ENCODE peak calls at places on chromosomes 12 and 14, in eight cellular contexts. One of them, this sample, is unnamed.

GRCh38 chr12:116691205-116691604 is 46.7 kb downstream of the SPRING1 start:
- DNase-seq in Panc1: no peak
- DNase-seq in CD8-positive, alpha-beta memory T cell: no peak
- DNase-seq in endothelial cell of umbilical vein: no peak
- DNase-seq in naive thymus-derived CD4-positive, alpha-beta T cell: no peak
- DNase-seq in stomach: no peak
- DNase-seq in adrenal gland: no peak
- DNase-seq in K562: no peak
- DNase-seq in this sample: no peak

GRCh38 chr14:68951051-68951797 is 27.9 kb downstream of the ACTN1 start:
- DNase-seq in naive thymus-derived CD4-positive, alpha-beta T cell: no peak
- DNase-seq in adrenal gland: peak
- DNase-seq in CD8-positive, alpha-beta memory T cell: no peak
- DNase-seq in Panc1: peak
- DNase-seq in stomach: peak
- DNase-seq in endothelial cell of umbilical vein: peak
- DNase-seq in K562: peak
- DNase-seq in this sample: no peak

GRCh38 chr14:68794130-68794855 is 1.4 kb upstream of the ZFP36L1 start:
- DNase-seq in naive thymus-derived CD4-positive, alpha-beta T cell: peak
- DNase-seq in Panc1: no peak
- DNase-seq in K562: peak
- DNase-seq in stomach: peak
- DNase-seq in adrenal gland: peak
- DNase-seq in CD8-positive, alpha-beta memory T cell: peak
- DNase-seq in endothelial cell of umbilical vein: peak
- DNase-seq in this sample: no peak

GRCh38 chr12:132437252-132438138 is 52.5 kb upstream of the FBRSL1 start:
- DNase-seq in naive thymus-derived CD4-positive, alpha-beta T cell: no peak
- DNase-seq in endothelial cell of umbilical vein: no peak
- DNase-seq in stomach: no peak
- DNase-seq in K562: no peak
- DNase-seq in Panc1: no peak
- DNase-seq in CD8-positive, alpha-beta memory T cell: no peak
- DNase-seq in adrenal gland: no peak
- DNase-seq in this sample: no peak

GRCh38 chr14:28757790-28758189 is 8.8 kb upstream of the FOXG1 start:
- DNase-seq in CD8-positive, alpha-beta memory T cell: no peak
- DNase-seq in naive thymus-derived CD4-positive, alpha-beta T cell: no peak
- DNase-seq in stomach: no peak
- DNase-seq in endothelial cell of umbilical vein: no peak
- DNase-seq in Panc1: no peak
- DNase-seq in adrenal gland: no peak
- DNase-seq in K562: no peak
- DNase-seq in this sample: no peak

GRCh38 chr14:105477659-105478623 is 3.3 kb downstream of the CRIP2 start:
- DNase-seq in stomach: no peak
- DNase-seq in adrenal gland: no peak
- DNase-seq in Panc1: no peak
- DNase-seq in endothelial cell of umbilical vein: no peak
- DNase-seq in CD8-positive, alpha-beta memory T cell: peak
- DNase-seq in K562: peak
- DNase-seq in naive thymus-derived CD4-positive, alpha-beta T cell: peak
- DNase-seq in this sample: no peak

GRCh38 chr14:99039316-99040041 is 232.5 kb downstream of the BCL11B start:
- DNase-seq in stomach: peak
- DNase-seq in CD8-positive, alpha-beta memory T cell: no peak
- DNase-seq in K562: no peak
- DNase-seq in endothelial cell of umbilical vein: no peak
- DNase-seq in naive thymus-derived CD4-positive, alpha-beta T cell: no peak
- DNase-seq in adrenal gland: no peak
- DNase-seq in Panc1: no peak
- DNase-seq in this sample: no peak

GRCh38 chr12:94650143-94651056 is at the start of gene TMCC3:
- DNase-seq in K562: no peak
- DNase-seq in stomach: peak
- DNase-seq in endothelial cell of umbilical vein: peak
- DNase-seq in CD8-positive, alpha-beta memory T cell: peak
- DNase-seq in naive thymus-derived CD4-positive, alpha-beta T cell: no peak
- DNase-seq in adrenal gland: peak
- DNase-seq in Panc1: no peak
- DNase-seq in this sample: peak

GRCh38 chr14:66268802-66269334 is 217.3 kb upstream of the CCDC196 start:
- DNase-seq in adrenal gland: no peak
- DNase-seq in Panc1: no peak
- DNase-seq in endothelial cell of umbilical vein: no peak
- DNase-seq in CD8-positive, alpha-beta memory T cell: no peak
- DNase-seq in naive thymus-derived CD4-positive, alpha-beta T cell: no peak
- DNase-seq in K562: no peak
- DNase-seq in stomach: no peak
- DNase-seq in this sample: no peak

GRCh38 chr12:52713960-52714886 is 10.9 kb upstream of the KRT77 start:
- DNase-seq in CD8-positive, alpha-beta memory T cell: no peak
- DNase-seq in naive thymus-derived CD4-positive, alpha-beta T cell: peak
- DNase-seq in stomach: no peak
- DNase-seq in Panc1: no peak
- DNase-seq in K562: no peak
- DNase-seq in adrenal gland: no peak
- DNase-seq in endothelial cell of umbilical vein: no peak
- DNase-seq in this sample: peak

GRCh38 chr14:50619569-50620141 is 48.5 kb downstream of the SAV1 start:
- DNase-seq in endothelial cell of umbilical vein: peak
- DNase-seq in Panc1: peak
- DNase-seq in naive thymus-derived CD4-positive, alpha-beta T cell: no peak
- DNase-seq in CD8-positive, alpha-beta memory T cell: no peak
- DNase-seq in stomach: no peak
- DNase-seq in K562: peak
- DNase-seq in adrenal gland: no peak
- DNase-seq in this sample: no peak

GRCh38 chr12:106226884-106227640 is 20.8 kb downstream of the CKAP4 start:
- DNase-seq in K562: peak
- DNase-seq in endothelial cell of umbilical vein: peak
- DNase-seq in stomach: no peak
- DNase-seq in CD8-positive, alpha-beta memory T cell: no peak
- DNase-seq in naive thymus-derived CD4-positive, alpha-beta T cell: peak
- DNase-seq in Panc1: peak
- DNase-seq in adrenal gland: no peak
- DNase-seq in this sample: peak

GRCh38 chr14:26200675-26201074 is 397.2 kb downstream of the NOVA1 start:
- DNase-seq in Panc1: no peak
- DNase-seq in adrenal gland: no peak
- DNase-seq in CD8-positive, alpha-beta memory T cell: no peak
- DNase-seq in endothelial cell of umbilical vein: no peak
- DNase-seq in stomach: no peak
- DNase-seq in K562: no peak
- DNase-seq in naive thymus-derived CD4-positive, alpha-beta T cell: no peak
- DNase-seq in this sample: no peak

GRCh38 chr14:99320621-99321235 is 48.7 kb upstream of the BCL11B start:
- DNase-seq in CD8-positive, alpha-beta memory T cell: no peak
- DNase-seq in naive thymus-derived CD4-positive, alpha-beta T cell: no peak
- DNase-seq in endothelial cell of umbilical vein: no peak
- DNase-seq in Panc1: no peak
- DNase-seq in K562: no peak
- DNase-seq in adrenal gland: no peak
- DNase-seq in stomach: no peak
- DNase-seq in this sample: no peak

DNA sequence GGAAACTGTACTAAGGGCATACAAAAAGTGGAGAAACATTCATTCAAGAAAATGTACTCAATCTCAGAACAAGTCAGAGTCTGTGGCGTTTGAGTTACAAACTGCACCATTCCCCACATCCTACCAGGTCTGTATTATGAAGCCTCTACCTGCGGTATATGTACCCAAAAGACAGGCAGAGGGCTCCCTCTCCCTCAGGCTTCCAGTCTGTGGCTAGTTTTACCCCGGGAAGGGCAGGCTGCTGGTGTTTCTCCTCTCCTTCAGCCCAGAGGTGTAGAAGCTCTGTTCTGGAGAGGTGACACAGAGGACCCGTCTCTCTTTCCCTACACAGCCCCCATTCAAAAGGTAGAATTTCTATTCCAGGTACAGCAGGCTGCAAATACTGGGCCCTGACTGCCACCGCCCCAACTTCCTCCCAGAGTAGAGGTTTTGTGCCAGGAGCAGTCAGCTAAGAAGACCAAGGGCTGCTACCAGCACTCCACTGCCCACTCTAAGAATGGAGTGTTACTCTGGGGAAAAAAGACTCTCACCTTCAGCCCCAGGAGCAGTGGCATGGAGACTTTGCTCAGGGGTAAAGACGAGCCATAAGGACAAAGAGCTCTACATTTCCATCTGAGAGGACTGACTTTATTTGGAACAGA is 39.4 kb downstream of the PARP11 start:
- DNase-seq in K562: no peak
- DNase-seq in naive thymus-derived CD4-positive, alpha-beta T cell: peak
- DNase-seq in adrenal gland: no peak
- DNase-seq in stomach: no peak
- DNase-seq in endothelial cell of umbilical vein: no peak
- DNase-seq in CD8-positive, alpha-beta memory T cell: no peak
- DNase-seq in Panc1: no peak
- DNase-seq in this sample: no peak
- H3K27ac ChIP-seq in K562: no peak
- H3K27ac ChIP-seq in naive thymus-derived CD4-positive, alpha-beta T cell: no peak
- H3K27ac ChIP-seq in adrenal gland: peak
- H3K27ac ChIP-seq in stomach: no peak
- H3K27ac ChIP-seq in endothelial cell of umbilical vein: no peak
- H3K27ac ChIP-seq in CD8-positive, alpha-beta memory T cell: no peak
- H3K27ac ChIP-seq in Panc1: no peak
- H3K27ac ChIP-seq in this sample: no peak

DNA sequence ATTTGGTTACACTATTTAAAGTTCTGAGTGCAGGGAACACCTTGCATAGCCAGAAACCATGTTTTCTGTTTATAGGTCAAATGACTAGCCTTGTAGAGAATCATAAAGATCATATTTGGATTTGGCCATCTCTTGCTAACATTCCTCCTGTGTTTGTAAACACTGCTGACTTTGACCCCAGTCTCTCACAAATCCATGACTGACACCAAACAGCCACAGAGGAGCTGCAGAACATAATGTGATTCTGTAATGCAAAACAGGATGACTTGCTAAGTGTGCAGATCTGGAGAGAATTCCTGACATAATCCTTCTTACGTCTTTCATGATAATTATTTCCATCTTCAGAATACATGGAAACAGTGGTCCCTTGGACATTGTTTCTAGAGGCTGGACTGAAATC is 211.8 kb downstream of the BMP4 start:
- DNase-seq in Panc1: no peak
- DNase-seq in adrenal gland: no peak
- DNase-seq in endothelial cell of umbilical vein: no peak
- DNase-seq in naive thymus-derived CD4-positive, alpha-beta T cell: no peak
- DNase-seq in K562: no peak
- DNase-seq in stomach: no peak
- DNase-seq in CD8-positive, alpha-beta memory T cell: no peak
- DNase-seq in this sample: no peak
- H3K27ac ChIP-seq in Panc1: no peak
- H3K27ac ChIP-seq in adrenal gland: no peak
- H3K27ac ChIP-seq in endothelial cell of umbilical vein: no peak
- H3K27ac ChIP-seq in naive thymus-derived CD4-positive, alpha-beta T cell: no peak
- H3K27ac ChIP-seq in K562: no peak
- H3K27ac ChIP-seq in stomach: no peak
- H3K27ac ChIP-seq in CD8-positive, alpha-beta memory T cell: no peak
- H3K27ac ChIP-seq in this sample: no peak

GRCh38 chr12:49091836-49092085 is 2.8 kb downstream of the DHH start:
- DNase-seq in endothelial cell of umbilical vein: no peak
- DNase-seq in Panc1: no peak
- DNase-seq in adrenal gland: no peak
- DNase-seq in naive thymus-derived CD4-positive, alpha-beta T cell: no peak
- DNase-seq in K562: no peak
- DNase-seq in stomach: no peak
- DNase-seq in CD8-positive, alpha-beta memory T cell: no peak
- DNase-seq in this sample: no peak

GRCh38 chr12:49091056-49091835 is 3.4 kb downstream of the DHH start:
- DNase-seq in K562: peak
- DNase-seq in naive thymus-derived CD4-positive, alpha-beta T cell: no peak
- DNase-seq in CD8-positive, alpha-beta memory T cell: no peak
- DNase-seq in endothelial cell of umbilical vein: no peak
- DNase-seq in Panc1: no peak
- DNase-seq in stomach: no peak
- DNase-seq in adrenal gland: no peak
- DNase-seq in this sample: no peak

GRCh38 chr12:49088190-49088931 is 6.2 kb downstream of the DHH start:
- DNase-seq in endothelial cell of umbilical vein: peak
- DNase-seq in adrenal gland: peak
- DNase-seq in K562: peak
- DNase-seq in naive thymus-derived CD4-positive, alpha-beta T cell: peak
- DNase-seq in CD8-positive, alpha-beta memory T cell: peak
- DNase-seq in Panc1: peak
- DNase-seq in stomach: peak
- DNase-seq in this sample: peak

GRCh38 chr12:49088932-49089330 is 5.7 kb downstream of the DHH start:
- DNase-seq in CD8-positive, alpha-beta memory T cell: no peak
- DNase-seq in stomach: no peak
- DNase-seq in naive thymus-derived CD4-positive, alpha-beta T cell: no peak
- DNase-seq in Panc1: no peak
- DNase-seq in endothelial cell of umbilical vein: no peak
- DNase-seq in adrenal gland: no peak
- DNase-seq in K562: no peak
- DNase-seq in this sample: no peak

DNA sequence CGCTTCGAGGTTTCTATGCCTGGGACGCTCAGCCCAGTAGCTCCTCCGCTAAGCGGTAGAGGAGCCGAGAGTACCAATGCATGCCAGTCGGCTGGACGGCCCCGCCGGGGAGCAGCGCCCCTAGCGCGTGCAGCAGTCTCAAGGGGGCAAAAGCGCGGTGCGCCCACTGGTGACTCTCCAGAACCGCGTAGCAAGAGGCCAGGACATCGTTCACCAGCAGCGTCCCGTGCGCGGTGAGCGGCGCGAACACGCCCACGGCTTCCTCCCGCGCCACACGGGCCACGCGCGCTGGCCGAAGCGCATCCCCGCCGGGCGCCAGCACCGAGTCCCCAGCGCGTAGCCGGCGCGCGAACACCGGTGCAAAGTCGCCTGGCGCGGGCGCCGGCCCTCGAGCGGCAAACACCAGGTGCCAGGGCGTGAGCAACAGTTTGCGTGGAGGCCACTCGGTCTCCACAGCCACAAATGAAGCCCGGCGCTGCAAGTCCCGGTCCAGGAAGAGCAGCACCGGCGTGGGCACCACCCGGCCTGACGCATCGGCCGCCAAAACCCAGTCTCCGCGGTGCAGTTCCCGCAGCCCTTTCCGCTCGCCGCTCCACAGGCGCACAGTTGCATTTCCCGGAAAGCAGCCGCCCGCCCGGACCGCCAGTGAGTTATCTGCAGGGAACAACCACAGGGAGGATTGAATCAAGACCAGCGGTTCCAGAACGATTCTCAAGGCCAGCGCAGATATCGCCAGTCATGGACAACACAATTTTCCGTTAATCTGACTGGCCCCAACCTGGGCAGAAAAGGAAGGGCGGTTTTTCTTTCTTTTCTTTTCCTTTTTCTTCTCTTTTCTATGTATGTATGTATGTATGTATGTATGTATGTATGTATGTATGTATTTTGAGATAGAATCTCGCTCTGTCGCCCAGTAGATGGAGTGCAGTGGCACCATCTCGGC is 4.5 kb downstream of the DHH start:
- DNase-seq in adrenal gland: no peak
- DNase-seq in naive thymus-derived CD4-positive, alpha-beta T cell: peak
- DNase-seq in stomach: peak
- DNase-seq in endothelial cell of umbilical vein: peak
- DNase-seq in CD8-positive, alpha-beta memory T cell: no peak
- DNase-seq in Panc1: no peak
- DNase-seq in K562: peak
- DNase-seq in this sample: no peak
- H3K27ac ChIP-seq in adrenal gland: no peak
- H3K27ac ChIP-seq in naive thymus-derived CD4-positive, alpha-beta T cell: no peak
- H3K27ac ChIP-seq in stomach: no peak
- H3K27ac ChIP-seq in endothelial cell of umbilical vein: no peak
- H3K27ac ChIP-seq in CD8-positive, alpha-beta memory T cell: no peak
- H3K27ac ChIP-seq in Panc1: peak
- H3K27ac ChIP-seq in K562: peak
- H3K27ac ChIP-seq in this sample: no peak

GRCh38 chr12:111798182-111798581 is 31.4 kb downstream of the ALDH2 start:
- DNase-seq in stomach: no peak
- DNase-seq in CD8-positive, alpha-beta memory T cell: no peak
- DNase-seq in endothelial cell of umbilical vein: no peak
- DNase-seq in Panc1: no peak
- DNase-seq in adrenal gland: no peak
- DNase-seq in naive thymus-derived CD4-positive, alpha-beta T cell: no peak
- DNase-seq in K562: no peak
- DNase-seq in this sample: no peak
- H3K27ac ChIP-seq in stomach: no peak
- H3K27ac ChIP-seq in CD8-positive, alpha-beta memory T cell: no peak
- H3K27ac ChIP-seq in endothelial cell of umbilical vein: no peak
- H3K27ac ChIP-seq in Panc1: no peak
- H3K27ac ChIP-seq in adrenal gland: no peak
- H3K27ac ChIP-seq in naive thymus-derived CD4-positive, alpha-beta T cell: no peak
- H3K27ac ChIP-seq in K562: no peak
- H3K27ac ChIP-seq in this sample: no peak